ENCODE peak calls at places on chromosomes 16 and 17, in seven cellular contexts. N, P, Y, E, T, K and R are unnamed samples.

GRCh38 chr16:15704545-15704987 is 54.5 kb downstream of the NDE1 start:
- DNase-seq in N (peak), P (peak), Y (peak), E (peak), T (peak), K (peak), R (peak)

GRCh38 chr17:57372156-57372555 is 115.8 kb downstream of the MSI2 start:
- DNase-seq in N (peak), P (no peak), Y (no peak), E (no peak), T (no peak), K (no peak), R (peak)

GRCh38 chr16:2985893-2986355 is 5.7 kb upstream of the PKMYT1 start:
- DNase-seq in N (no peak), P (no peak), Y (no peak), E (no peak), T (no peak), K (peak), R (no peak)

GRCh38 chr17:18319604-18320256 is 4.6 kb downstream of the SMCR8 start:
- DNase-seq in N (peak), P (peak), Y (peak), E (no peak), T (peak), K (no peak), R (no peak)

GRCh38 chr16:48441863-48442279 is 56.7 kb upstream of the SIAH1 start:
- DNase-seq in N (no peak), P (no peak), Y (no peak), E (no peak), T (no peak), K (no peak), R (no peak)

GRCh38 chr16:73020409-73020884 is 27.5 kb downstream of the ZFHX3 start:
- DNase-seq in N (peak), P (peak), Y (no peak), E (peak), T (peak), K (peak), R (peak)

GRCh38 chr16:391885-392335 is 5.1 kb upstream of the NME4 start:
- DNase-seq in N (peak), P (peak), Y (peak), E (peak), T (peak), K (peak), R (peak)

GRCh38 chr17:19317359-19318095 is 45.0 kb downstream of the B9D1 start:
- DNase-seq in N (peak), P (peak), Y (peak), E (peak), T (peak), K (peak), R (no peak)

GRCh38 chr17:32944248-32945020 is 16.5 kb downstream of the TMEM98 start:
- DNase-seq in N (no peak), P (no peak), Y (no peak), E (no peak), T (no peak), K (no peak), R (no peak)

GRCh38 chr17:80169784-80170500 is at the start of gene CARD14:
- DNase-seq in N (no peak), P (no peak), Y (no peak), E (peak), T (no peak), K (peak), R (no peak)

GRCh38 chr17:81537343-81537855 is 9.2 kb downstream of the FSCN2 start:
- DNase-seq in N (no peak), P (peak), Y (no peak), E (peak), T (no peak), K (peak), R (no peak)

GRCh38 chr16:85435298-85435697 is 177.8 kb upstream of the GSE1 start:
- DNase-seq in N (no peak), P (no peak), Y (no peak), E (no peak), T (no peak), K (no peak), R (no peak)

GRCh38 chr16:54748611-54749190 is 182.0 kb upstream of the IRX5 start:
- DNase-seq in N (no peak), P (no peak), Y (no peak), E (no peak), T (no peak), K (no peak), R (no peak)

GRCh38 chr16:27649021-27649420 is 99.1 kb downstream of the KATNIP start:
- DNase-seq in N (no peak), P (no peak), Y (no peak), E (no peak), T (no peak), K (no peak), R (no peak)

GRCh38 chr16:70433456-70434103 is 5.3 kb downstream of the ST3GAL2 start:
- DNase-seq in N (peak), P (peak), Y (no peak), E (peak), T (peak), K (peak), R (peak)

GRCh38 chr16:82368041-82368440 is 198.0 kb upstream of the MPHOSPH6 start:
- DNase-seq in N (peak), P (peak), Y (no peak), E (no peak), T (peak), K (peak), R (peak)

GRCh38 chr16:67198238-67198734 is 645 bp upstream of the ELMO3 start:
- DNase-seq in N (peak), P (peak), Y (peak), E (peak), T (no peak), K (peak), R (no peak)

GRCh38 chr16:67200491-67200890 is 1.6 kb downstream of the ELMO3 start:
- DNase-seq in N (no peak), P (no peak), Y (no peak), E (no peak), T (no peak), K (no peak), R (no peak)

GRCh38 chr16:67201411-67202345 is 2.7 kb downstream of the ELMO3 start:
- DNase-seq in N (no peak), P (no peak), Y (no peak), E (no peak), T (no peak), K (no peak), R (no peak)

GRCh38 chr16:67199011-67199807 is at the start of gene ELMO3:
- DNase-seq in N (no peak), P (no peak), Y (peak), E (peak), T (no peak), K (peak), R (no peak)

GRCh38 chr16:67199808-67200198 is 872 bp downstream of the ELMO3 start:
- DNase-seq in N (no peak), P (no peak), Y (peak), E (peak), T (no peak), K (no peak), R (no peak)
- TF ChIP-seq POLR2A in N (no peak), P (no peak), Y (no peak), E (no peak), T (no peak), K (no peak), R (no peak)

GRCh38 chr17:4554997-4555799 is at the start of gene MYBBP1A:
- DNase-seq in N (peak), P (peak), Y (peak), E (peak), T (peak), K (peak), R (peak)
- TF ChIP-seq POLR2A in N (peak), P (peak), Y (no peak), E (peak), T (peak), K (peak), R (peak)

GRCh38 chr16:50595854-50596253 is 47.7 kb downstream of the NKD1 start:
- DNase-seq in N (no peak), P (no peak), Y (no peak), E (no peak), T (no peak), K (no peak), R (no peak)
- TF ChIP-seq POLR2A in N (no peak), P (no peak), Y (no peak), E (no peak), T (no peak), K (no peak), R (no peak)

DNA sequence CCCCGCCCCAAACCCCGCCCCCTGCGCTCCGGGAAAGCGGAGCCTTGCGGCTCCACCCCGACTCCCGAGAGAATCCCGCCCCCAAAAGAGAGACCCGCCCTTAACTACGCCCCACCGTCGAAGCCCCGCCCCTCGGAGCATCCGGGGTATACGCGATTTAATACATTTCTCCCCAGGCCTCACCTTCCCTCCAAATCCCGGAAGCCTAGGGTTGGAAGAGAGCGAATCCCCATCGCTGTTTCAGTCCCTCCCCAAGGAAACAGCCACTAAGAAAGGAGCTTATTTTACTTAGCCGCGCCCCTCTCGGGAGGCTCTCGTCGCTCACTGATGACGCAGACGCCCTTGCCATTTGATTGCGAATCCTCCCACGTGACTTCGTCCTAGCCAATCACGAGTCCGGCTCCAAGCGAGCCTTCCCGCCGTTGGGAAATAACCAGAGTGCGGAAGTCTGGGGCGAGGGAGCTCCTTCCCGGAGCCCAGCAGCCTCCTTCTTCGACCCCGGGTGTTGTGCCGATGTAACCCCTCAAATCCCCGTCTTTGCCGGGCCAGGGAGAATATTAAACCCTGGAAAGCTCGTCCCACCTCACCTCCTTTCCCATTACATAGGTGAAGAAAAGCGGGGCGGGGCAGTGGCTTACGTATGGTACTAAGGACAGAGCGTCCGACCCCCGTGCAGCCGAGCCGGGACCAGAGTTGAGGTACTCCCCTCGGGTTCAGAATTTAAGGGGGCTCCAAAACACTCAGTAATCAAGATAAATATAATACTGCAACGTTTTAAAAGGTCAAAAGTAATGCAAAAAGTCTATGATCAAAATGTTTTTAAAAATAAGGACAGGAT is 461 bp upstream of the FDXR start:
- DNase-seq in N (peak), P (peak), Y (peak), E (peak), T (peak), K (peak), R (peak)
- TF ChIP-seq POLR2A in N (peak), P (peak), Y (peak), E (peak), T (peak), K (peak), R (peak)

GRCh38 chr17:8173056-8173870 is 2.9 kb downstream of the TMEM107 start:
- DNase-seq in N (peak), P (peak), Y (peak), E (peak), T (peak), K (peak), R (no peak)

GRCh38 chr17:8176998-8177731 is 985 bp upstream of the TMEM107 start:
- DNase-seq in N (no peak), P (no peak), Y (no peak), E (no peak), T (peak), K (no peak), R (no peak)

GRCh38 chr17:8173871-8174322 is 2.3 kb downstream of the TMEM107 start:
- DNase-seq in N (no peak), P (no peak), Y (no peak), E (peak), T (no peak), K (no peak), R (no peak)

GRCh38 chr17:8175795-8176196 is 384 bp downstream of the TMEM107 start:
- DNase-seq in N (no peak), P (peak), Y (no peak), E (peak), T (no peak), K (peak), R (no peak)

GRCh38 chr17:8176197-8176940 is at the start of gene TMEM107:
- DNase-seq in N (peak), P (peak), Y (peak), E (peak), T (peak), K (peak), R (no peak)
- TF ChIP-seq POLR2A in N (no peak), P (no peak), Y (peak), E (peak), T (peak), K (peak), R (peak)

GRCh38 chr16:89499767-89500166 is 8.4 kb upstream of the SPG7 start:
- DNase-seq in N (no peak), P (no peak), Y (no peak), E (no peak), T (no peak), K (no peak), R (no peak)

GRCh38 chr16:89495121-89495520 is 4.8 kb upstream of the ANKRD11 start:
- DNase-seq in N (peak), P (no peak), Y (no peak), E (no peak), T (no peak), K (no peak), R (peak)

GRCh38 chr16:89493776-89494175 is 3.4 kb upstream of the ANKRD11 start:
- DNase-seq in N (no peak), P (no peak), Y (no peak), E (no peak), T (no peak), K (no peak), R (no peak)

GRCh38 chr16:89502319-89502843 is 5.8 kb upstream of the SPG7 start:
- DNase-seq in N (no peak), P (no peak), Y (no peak), E (peak), T (peak), K (peak), R (peak)

GRCh38 chr16:89498839-89499238 is 8.5 kb upstream of the ANKRD11 start:
- DNase-seq in N (no peak), P (no peak), Y (no peak), E (peak), T (no peak), K (no peak), R (no peak)
- TF ChIP-seq POLR2A in N (no peak), P (no peak), Y (no peak), E (no peak), T (no peak), K (no peak), R (no peak)

GRCh38 chr16:10584956-10585561 is 4.7 kb upstream of the EMP2 start:
- DNase-seq in N (peak), P (no peak), Y (no peak), E (no peak), T (no peak), K (no peak), R (no peak)
- TF ChIP-seq POLR2A in N (no peak), P (no peak), Y (no peak), E (no peak), T (no peak), K (no peak), R (no peak)

GRCh38 chr17:45137561-45138305 is 2.2 kb downstream of the ACBD4 start:
- DNase-seq in N (no peak), P (no peak), Y (no peak), E (peak), T (no peak), K (peak), R (no peak)

GRCh38 chr17:45136846-45137560 is 1.5 kb downstream of the ACBD4 start:
- DNase-seq in N (no peak), P (no peak), Y (no peak), E (no peak), T (no peak), K (no peak), R (no peak)

GRCh38 chr17:45132569-45133463 is 501 bp upstream of the PLCD3 start:
- DNase-seq in N (peak), P (peak), Y (peak), E (peak), T (peak), K (peak), R (peak)

GRCh38 chr17:45135978-45136791 is 698 bp downstream of the ACBD4 start:
- DNase-seq in N (no peak), P (no peak), Y (peak), E (no peak), T (no peak), K (peak), R (no peak)

DNA sequence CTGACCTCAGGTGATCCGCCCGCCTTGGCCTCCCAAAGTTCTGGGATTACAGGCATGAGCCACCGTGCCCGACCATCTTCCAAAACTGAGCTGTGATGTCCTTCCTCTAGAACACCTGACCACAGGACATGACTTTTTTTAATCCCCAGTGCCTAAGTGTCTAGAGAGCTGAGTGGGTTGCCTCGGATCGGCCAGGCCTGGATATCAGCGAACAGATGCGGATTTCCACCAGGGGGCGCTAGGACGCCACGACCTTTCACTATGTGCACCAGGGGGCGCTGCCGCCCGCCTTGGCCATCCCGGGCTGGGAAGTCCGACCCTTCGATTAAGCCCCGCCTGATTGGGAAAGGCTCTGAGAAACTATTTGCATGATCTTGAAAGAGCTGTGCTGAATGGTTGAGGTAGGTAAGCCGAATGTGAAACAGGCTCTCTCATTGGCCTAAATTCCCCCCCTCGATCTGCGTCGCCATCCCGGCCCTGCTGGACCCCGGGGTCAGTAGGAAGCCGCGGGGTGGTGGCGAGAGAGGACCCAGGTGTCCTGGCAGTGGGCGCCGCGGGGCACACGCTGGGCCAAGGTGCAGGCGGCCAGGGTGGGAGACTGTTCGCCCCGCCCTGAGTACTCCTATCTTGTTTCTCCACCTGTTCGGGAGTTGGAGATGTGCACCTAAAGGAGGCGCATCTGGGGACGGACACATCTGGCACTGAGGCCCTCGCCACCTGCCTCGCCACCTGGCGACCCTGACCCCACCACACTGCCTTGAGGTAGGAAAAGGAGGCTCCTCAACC is at the start of gene ACBD4:
- DNase-seq in N (peak), P (peak), Y (peak), E (peak), T (peak), K (peak), R (peak)
- TF ChIP-seq POLR2A in N (peak), P (peak), Y (peak), E (peak), T (peak), K (peak), R (no peak)

DNA sequence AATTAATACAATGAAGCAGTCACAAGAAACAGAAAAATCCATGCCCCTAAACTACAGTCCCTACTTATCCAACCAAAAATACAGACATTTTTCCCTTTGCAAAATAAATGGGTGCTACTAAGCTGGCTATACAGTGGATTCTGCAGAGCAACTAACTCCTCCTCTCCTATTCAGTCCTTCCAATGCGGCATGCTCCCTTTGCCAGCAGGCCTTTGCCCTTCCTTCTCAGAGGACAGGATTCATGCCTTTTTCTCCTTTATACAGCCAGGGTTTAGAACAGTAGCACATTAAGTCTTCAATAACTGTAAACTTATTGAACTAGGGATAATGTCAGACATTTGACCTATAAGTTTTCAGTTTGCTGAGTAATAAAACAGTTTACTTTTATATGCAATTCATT is 70.2 kb downstream of the SMURF2 start:
- DNase-seq in N (no peak), P (no peak), Y (no peak), E (no peak), T (no peak), K (no peak), R (no peak)
- TF ChIP-seq POLR2A in N (no peak), P (no peak), Y (no peak), E (no peak), T (no peak), K (no peak), R (no peak)

GRCh38 chr17:4250887-4251286 is 12.9 kb downstream of the ANKFY1 start:
- DNase-seq in N (no peak), P (no peak), Y (no peak), E (no peak), T (no peak), K (no peak), R (no peak)
- TF ChIP-seq POLR2A in N (no peak), P (no peak), Y (no peak), E (no peak), T (no peak), K (no peak), R (no peak)